ENCODE peak calls at places on chromosomes 16 and 17, in four cellular contexts. One of them, this sample, is unnamed.

GRCh38 chr16:19389246-19389645 is 28.4 kb upstream of the TMC5 start:
- DNase-seq in K562: peak
- DNase-seq in H1: peak
- DNase-seq in HepG2: peak
- DNase-seq in this sample: peak

GRCh38 chr16:72112906-72113615 is 19.4 kb downstream of the DHX38 start:
- DNase-seq in K562: no peak
- DNase-seq in H1: no peak
- DNase-seq in HepG2: no peak
- DNase-seq in this sample: no peak

GRCh38 chr17:1298616-1299015 is 19.2 kb downstream of the TRARG1 start:
- DNase-seq in K562: no peak
- DNase-seq in H1: peak
- DNase-seq in HepG2: no peak
- DNase-seq in this sample: no peak

GRCh38 chr16:50213939-50214519 is 52.3 kb upstream of the ADCY7 start:
- DNase-seq in K562: peak
- DNase-seq in H1: no peak
- DNase-seq in HepG2: peak
- DNase-seq in this sample: peak

GRCh38 chr16:51161440-51162195 is 10.5 kb upstream of the SALL1 start:
- DNase-seq in K562: no peak
- DNase-seq in H1: peak
- DNase-seq in HepG2: no peak
- DNase-seq in this sample: no peak

GRCh38 chr17:50889528-50890118 is 23.5 kb upstream of the TOB1 start:
- DNase-seq in K562: no peak
- DNase-seq in H1: no peak
- DNase-seq in HepG2: peak
- DNase-seq in this sample: no peak

GRCh38 chr17:62965649-62966425 is at the start of gene TANC2:
- DNase-seq in K562: peak
- DNase-seq in H1: peak
- DNase-seq in HepG2: peak
- DNase-seq in this sample: peak

GRCh38 chr16:28259091-28259780 is 33.1 kb upstream of the SBK1 start:
- DNase-seq in K562: no peak
- DNase-seq in H1: no peak
- DNase-seq in HepG2: no peak
- DNase-seq in this sample: no peak

GRCh38 chr16:4320571-4321137 is 4.8 kb downstream of the GLIS2 start:
- DNase-seq in K562: no peak
- DNase-seq in H1: no peak
- DNase-seq in HepG2: no peak
- DNase-seq in this sample: no peak

GRCh38 chr17:75769536-75769935 is 4.5 kb upstream of the GALK1 start:
- DNase-seq in K562: no peak
- DNase-seq in H1: no peak
- DNase-seq in HepG2: no peak
- DNase-seq in this sample: no peak

GRCh38 chr17:76102944-76103273 is 678 bp downstream of the EXOC7 start:
- DNase-seq in K562: no peak
- DNase-seq in H1: no peak
- DNase-seq in HepG2: no peak
- DNase-seq in this sample: no peak

GRCh38 chr16:73047536-73048291 is at the start of gene ZFHX3:
- DNase-seq in K562: no peak
- DNase-seq in H1: peak
- DNase-seq in HepG2: peak
- DNase-seq in this sample: peak

GRCh38 chr17:64190468-64190867 is 60.5 kb upstream of the ERN1 start:
- DNase-seq in K562: no peak
- DNase-seq in H1: no peak
- DNase-seq in HepG2: no peak
- DNase-seq in this sample: no peak

GRCh38 chr16:57730771-57731730 is 4.5 kb upstream of the KATNB1 start:
- DNase-seq in K562: no peak
- DNase-seq in H1: no peak
- DNase-seq in HepG2: no peak
- DNase-seq in this sample: no peak

GRCh38 chr16:86030116-86030515 is 131.2 kb downstream of the IRF8 start:
- DNase-seq in K562: no peak
- DNase-seq in H1: no peak
- DNase-seq in HepG2: no peak
- DNase-seq in this sample: no peak

GRCh38 chr17:34076743-34077631 is 178.1 kb upstream of the CCL2 start:
- DNase-seq in K562: no peak
- DNase-seq in H1: no peak
- DNase-seq in HepG2: no peak
- DNase-seq in this sample: no peak

GRCh38 chr17:77345260-77345910 is 204.6 kb downstream of the SEC14L1 start:
- DNase-seq in K562: no peak
- DNase-seq in H1: no peak
- DNase-seq in HepG2: no peak
- DNase-seq in this sample: no peak

GRCh38 chr17:15447928-15448579 is 19.4 kb downstream of the CDRT4 start:
- DNase-seq in K562: no peak
- DNase-seq in H1: no peak
- DNase-seq in HepG2: no peak
- DNase-seq in this sample: peak

GRCh38 chr16:55913717-55914116 is 38.5 kb upstream of the CES5A start:
- DNase-seq in K562: no peak
- DNase-seq in H1: no peak
- DNase-seq in HepG2: no peak
- DNase-seq in this sample: no peak

GRCh38 chr16:66026211-66026610 is 340.3 kb upstream of the CDH5 start:
- DNase-seq in K562: peak
- DNase-seq in H1: peak
- DNase-seq in HepG2: no peak
- DNase-seq in this sample: no peak

GRCh38 chr17:56896217-56896967 is 17.5 kb downstream of the TRIM25 start:
- DNase-seq in K562: no peak
- DNase-seq in H1: no peak
- DNase-seq in HepG2: no peak
- DNase-seq in this sample: no peak

GRCh38 chr16:71675380-71675779 is 49.1 kb downstream of the PHLPP2 start:
- DNase-seq in K562: no peak
- DNase-seq in H1: no peak
- DNase-seq in HepG2: no peak
- DNase-seq in this sample: no peak

GRCh38 chr16:88393034-88393433 is 10.3 kb downstream of the ZNF469 start:
- DNase-seq in K562: no peak
- DNase-seq in H1: no peak
- DNase-seq in HepG2: no peak
- DNase-seq in this sample: peak

GRCh38 chr17:45935197-45935709 is 40.9 kb downstream of the MAPT start:
- DNase-seq in K562: no peak
- DNase-seq in H1: no peak
- DNase-seq in HepG2: peak
- DNase-seq in this sample: no peak

GRCh38 chr17:72775237-72775636 is 317.3 kb downstream of the SLC39A11 start:
- DNase-seq in K562: no peak
- DNase-seq in H1: no peak
- DNase-seq in HepG2: no peak
- DNase-seq in this sample: no peak

GRCh38 chr17:694239-694638 is 20.4 kb downstream of the VPS53 start:
- DNase-seq in K562: no peak
- DNase-seq in H1: no peak
- DNase-seq in HepG2: no peak
- DNase-seq in this sample: peak

GRCh38 chr17:81184596-81184995 is 18.6 kb upstream of the AATK start:
- DNase-seq in K562: no peak
- DNase-seq in H1: no peak
- DNase-seq in HepG2: no peak
- DNase-seq in this sample: no peak

DNA sequence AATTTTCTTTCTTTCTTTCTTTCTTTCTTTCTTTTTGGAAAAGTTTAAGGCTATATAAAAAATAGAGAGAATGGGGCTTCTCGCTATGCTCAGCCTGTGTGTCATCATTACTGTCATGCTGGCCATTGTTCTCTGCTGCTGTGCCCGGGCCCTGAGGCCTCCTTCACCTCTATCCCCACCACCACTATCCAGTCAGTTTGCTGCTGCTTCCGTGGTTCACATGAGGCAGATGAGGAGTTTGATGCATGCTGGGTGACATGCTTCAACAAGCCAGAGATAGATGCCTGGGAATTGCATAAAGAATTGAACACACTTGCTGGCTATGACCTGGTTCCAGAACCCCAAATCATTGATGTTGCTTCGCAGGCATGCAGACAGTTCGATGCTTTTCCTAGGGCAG is 36.3 kb downstream of the PITPNC1 start:
- DNase-seq in K562: no peak
- DNase-seq in H1: no peak
- DNase-seq in HepG2: no peak
- DNase-seq in this sample: no peak
- TF ChIP-seq POLR2AphosphoS5 in K562: no peak
- TF ChIP-seq POLR2AphosphoS5 in H1: no peak
- TF ChIP-seq POLR2AphosphoS5 in HepG2: no peak
- TF ChIP-seq POLR2AphosphoS5 in this sample: no peak

DNA sequence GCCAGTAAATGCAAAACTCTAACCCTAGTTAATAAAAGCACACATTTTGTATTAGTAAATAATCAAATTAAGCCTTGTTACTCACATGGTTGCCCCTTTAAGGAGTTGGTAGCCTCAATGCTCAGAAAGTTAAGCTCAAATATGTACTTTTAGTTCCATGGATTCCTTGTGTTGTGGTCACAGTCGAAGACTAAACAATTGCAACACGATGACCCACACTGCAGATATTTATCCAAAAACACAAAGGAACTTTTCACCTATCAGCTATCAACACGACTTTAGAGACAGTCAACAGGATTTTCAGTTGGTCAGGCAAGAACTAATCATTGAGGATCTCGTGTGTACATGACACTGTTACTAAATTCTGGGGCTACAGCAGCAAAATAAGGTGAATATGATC is 47.4 kb upstream of the NUDT7 start:
- DNase-seq in K562: no peak
- DNase-seq in H1: no peak
- DNase-seq in HepG2: no peak
- DNase-seq in this sample: no peak
- TF ChIP-seq JUN in K562: no peak
- TF ChIP-seq JUN in H1: no peak
- TF ChIP-seq JUN in HepG2: no peak
- TF ChIP-seq JUN in this sample: no peak

GRCh38 chr17:7380855-7381683 is at the start of gene TNK1:
- DNase-seq in K562: peak
- DNase-seq in H1: peak
- DNase-seq in HepG2: peak
- DNase-seq in this sample: no peak
- TF ChIP-seq POLR2AphosphoS5 in K562: no peak
- TF ChIP-seq POLR2AphosphoS5 in H1: no peak
- TF ChIP-seq POLR2AphosphoS5 in HepG2: peak
- TF ChIP-seq POLR2AphosphoS5 in this sample: no peak

GRCh38 chr17:80000136-80000535 is 35.5 kb downstream of the TBC1D16 start:
- DNase-seq in K562: no peak
- DNase-seq in H1: no peak
- DNase-seq in HepG2: no peak
- DNase-seq in this sample: no peak

GRCh38 chr17:79996291-79996690 is 39.4 kb downstream of the TBC1D16 start:
- DNase-seq in K562: no peak
- DNase-seq in H1: no peak
- DNase-seq in HepG2: no peak
- DNase-seq in this sample: no peak

GRCh38 chr17:79994602-79995001 is 41.1 kb downstream of the TBC1D16 start:
- DNase-seq in K562: no peak
- DNase-seq in H1: no peak
- DNase-seq in HepG2: no peak
- DNase-seq in this sample: no peak

GRCh38 chr17:79995691-79996090 is 40.0 kb downstream of the TBC1D16 start:
- DNase-seq in K562: no peak
- DNase-seq in H1: no peak
- DNase-seq in HepG2: no peak
- DNase-seq in this sample: no peak

DNA sequence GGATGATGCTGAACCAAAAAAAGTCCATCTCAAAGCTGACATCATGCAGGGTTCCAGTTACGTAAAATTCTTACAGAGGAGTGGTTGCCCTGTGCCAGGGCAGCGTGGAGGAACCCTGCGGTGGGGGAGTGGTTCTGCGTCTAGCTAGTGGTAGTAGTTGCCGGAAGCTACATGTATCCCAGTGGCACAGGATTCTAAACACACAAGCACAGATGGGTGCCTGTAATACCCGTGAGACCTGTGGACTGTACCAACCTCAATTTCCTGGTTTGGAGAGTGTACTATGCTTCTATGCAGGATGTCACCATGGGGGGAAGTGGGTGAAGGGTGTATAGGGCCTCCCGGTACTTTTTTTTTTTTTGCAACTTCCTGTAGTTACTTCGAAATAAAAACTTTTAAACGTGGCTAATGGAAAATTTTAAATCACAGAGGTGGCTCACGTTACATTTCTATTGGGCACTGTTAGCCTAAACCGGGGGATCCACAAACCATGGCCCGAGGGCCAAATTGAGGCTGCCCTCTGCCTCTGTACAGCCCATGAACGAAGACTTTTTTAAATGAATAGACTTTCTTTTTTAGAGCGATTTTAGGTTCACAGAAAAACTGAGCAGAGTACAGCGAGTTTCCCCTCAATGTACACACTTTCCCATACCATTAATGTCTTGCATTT is 38.5 kb downstream of the TBC1D16 start:
- DNase-seq in K562: no peak
- DNase-seq in H1: no peak
- DNase-seq in HepG2: no peak
- DNase-seq in this sample: no peak
- TF ChIP-seq JUN in K562: no peak
- TF ChIP-seq JUN in H1: no peak
- TF ChIP-seq JUN in HepG2: no peak
- TF ChIP-seq JUN in this sample: no peak

This sample was measured in endothelial cell of umbilical vein.